ENCODE peak calls at places on chromosomes 2 and 18, in six cellular contexts. D, U, X, C, E and K are unnamed samples.

GRCh38 chr2:98835831-98836385 is 100.1 kb downstream of the CRACDL start:
- DNase-seq in X (no peak), E (peak), U (no peak), D (no peak), C (no peak), K (no peak)

GRCh38 chr2:212538156-212539144 is at the start of gene ERBB4:
- DNase-seq in X (peak), C (no peak), D (no peak), E (no peak), U (no peak), K (peak)

GRCh38 chr18:4455113-4455811 is at the start of gene DLGAP1:
- DNase-seq in C (peak), D (no peak), X (peak), U (peak), E (no peak), K (peak)

GRCh38 chr2:231212329-231212845 is 14.0 kb downstream of the ARMC9 start:
- DNase-seq in X (no peak), E (no peak), D (no peak), U (peak), C (peak), K (no peak)

GRCh38 chr2:231557571-231558217 is 27.4 kb upstream of the NMUR1 start:
- DNase-seq in D (peak), U (peak), X (no peak), E (peak), C (peak), K (peak)

GRCh38 chr18:62281684-62282083 is 43.4 kb upstream of the TNFRSF11A start:
- DNase-seq in X (no peak), U (peak), E (no peak), D (no peak), C (peak), K (no peak)

GRCh38 chr18:35918564-35918963 is 53.9 kb upstream of the RMP24 start:
- DNase-seq in C (no peak), D (no peak), X (no peak), E (no peak), U (no peak), K (no peak)

GRCh38 chr18:9705183-9705864 is 2.8 kb upstream of the RAB31 start:
- DNase-seq in X (no peak), U (peak), C (no peak), D (no peak), E (no peak), K (peak)

GRCh38 chr2:240624950-240625621 is at the start of gene GPR35:
- DNase-seq in X (peak), E (peak), C (peak), U (peak), D (no peak), K (no peak)

GRCh38 chr18:32714571-32715148 is 58.2 kb downstream of the KLHL14 start:
- DNase-seq in D (peak), X (no peak), E (no peak), U (peak), C (peak), K (peak)

GRCh38 chr2:138267161-138267901 is 234.2 kb upstream of the SPOPL start:
- DNase-seq in D (no peak), U (peak), E (no peak), C (peak), X (no peak), K (no peak)

GRCh38 chr2:133521146-133521745 is 47.0 kb downstream of the NCKAP5 start:
- DNase-seq in D (no peak), C (no peak), U (no peak), E (no peak), X (no peak), K (no peak)

GRCh38 chr2:101776172-101777043 is 78.9 kb downstream of the MAP4K4 start:
- DNase-seq in X (no peak), C (no peak), U (no peak), D (peak), E (no peak), K (no peak)
- TF ChIP-seq CTCF in X (no peak), C (no peak), U (peak), D (no peak), E (no peak), K (no peak)

DNA sequence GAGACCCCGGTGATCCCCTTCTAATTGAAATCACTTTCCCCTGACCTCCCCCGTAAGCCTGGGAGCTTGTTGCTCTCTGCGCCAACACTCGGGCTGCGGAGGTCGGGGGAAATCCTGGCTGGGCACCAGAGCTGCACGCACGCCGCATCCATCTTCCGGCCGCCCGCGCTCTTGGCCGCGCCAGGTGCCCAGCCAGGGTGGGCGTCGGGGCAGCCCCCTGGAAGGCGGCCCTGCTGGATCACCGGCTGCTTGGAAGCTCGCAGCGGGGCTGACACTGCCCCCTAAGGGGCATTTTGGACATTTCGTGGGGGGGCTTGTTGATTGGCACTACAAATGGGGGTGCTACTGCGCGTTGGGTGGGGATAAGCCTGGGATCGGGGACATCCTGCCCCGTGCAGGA is 280.3 kb upstream of the SKOR2 start:
- DNase-seq in X (no peak), U (no peak), E (no peak), D (no peak), C (no peak), K (no peak)
- TF ChIP-seq CTCF in X (no peak), U (no peak), E (no peak), D (no peak), C (peak), K (no peak)

GRCh38 chr2:60657673-60658072 is 98.4 kb upstream of the PAPOLG start:
- DNase-seq in E (no peak), X (no peak), U (no peak), C (no peak), D (no peak), K (no peak)

GRCh38 chr2:60661073-60661738 is 94.9 kb upstream of the PAPOLG start:
- DNase-seq in C (no peak), D (no peak), E (no peak), U (no peak), X (no peak), K (no peak)

GRCh38 chr2:60659026-60659425 is 97.0 kb upstream of the PAPOLG start:
- DNase-seq in C (no peak), X (no peak), U (no peak), E (no peak), D (no peak), K (no peak)
- TF ChIP-seq CTCF in C (no peak), X (no peak), U (no peak), E (no peak), D (no peak), K (no peak)

GRCh38 chr2:219639356-219639755 is 11.9 kb downstream of the SLC4A3 start:
- DNase-seq in U (no peak), D (no peak), X (no peak), E (no peak), C (no peak), K (no peak)

GRCh38 chr2:219637842-219638185 is 10.4 kb downstream of the SLC4A3 start:
- DNase-seq in C (no peak), X (no peak), E (no peak), D (no peak), U (no peak), K (no peak)

GRCh38 chr2:219636941-219637841 is 9.8 kb downstream of the SLC4A3 start:
- DNase-seq in C (no peak), X (no peak), U (no peak), D (no peak), E (no peak), K (no peak)

GRCh38 chr2:219638948-219639341 is 11.5 kb downstream of the SLC4A3 start:
- DNase-seq in D (no peak), X (no peak), C (no peak), E (no peak), U (no peak), K (no peak)

GRCh38 chr2:219638217-219638947 is 11.0 kb downstream of the SLC4A3 start:
- DNase-seq in U (no peak), C (no peak), E (no peak), D (no peak), X (no peak), K (no peak)
- TF ChIP-seq CTCF in U (peak), C (peak), E (no peak), D (no peak), X (no peak), K (no peak)

GRCh38 chr2:215794829-215795546 is 218.4 kb downstream of the MREG start:
- DNase-seq in C (no peak), D (no peak), X (no peak), U (peak), E (no peak), K (no peak)
- TF ChIP-seq CTCF in C (no peak), D (no peak), X (no peak), U (peak), E (no peak), K (no peak)

GRCh38 chr18:11963991-11964484 is 17.3 kb upstream of the IMPA2 start:
- DNase-seq in E (no peak), U (peak), X (no peak), C (no peak), D (no peak), K (no peak)
- TF ChIP-seq CTCF in E (no peak), U (no peak), X (no peak), C (peak), D (no peak), K (no peak)

GRCh38 chr2:21422724-21423522 is 299.2 kb downstream of the TDRD15 start:
- DNase-seq in X (no peak), D (no peak), U (no peak), E (no peak), C (no peak), K (no peak)
- TF ChIP-seq CTCF in X (no peak), D (no peak), U (no peak), E (no peak), C (no peak), K (no peak)

DNA sequence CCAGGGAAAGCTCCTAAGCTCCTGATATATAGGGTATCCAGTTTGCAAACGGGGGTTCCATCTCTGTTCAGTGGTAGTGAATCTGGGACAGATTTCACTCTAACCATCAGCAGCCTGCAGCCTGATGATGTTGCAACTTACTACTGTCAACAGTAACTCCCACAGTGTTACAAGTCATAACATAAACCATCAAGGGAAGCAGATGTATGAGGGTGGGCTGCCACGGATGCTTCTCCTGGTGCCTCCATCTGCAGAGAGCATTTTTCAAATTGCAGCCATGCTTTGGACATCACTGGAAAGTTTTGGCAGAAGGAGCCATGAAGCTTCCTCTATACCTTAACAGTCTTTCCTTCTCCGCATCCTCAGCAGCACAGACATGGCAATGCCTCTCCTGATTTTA is 234.5 kb downstream of the ANKRD36B start:
- DNase-seq in U (no peak), X (no peak), E (no peak), C (no peak), D (no peak), K (no peak)
- TF ChIP-seq CTCF in U (no peak), X (no peak), E (no peak), C (no peak), D (no peak), K (no peak)

GRCh38 chr2:86623549-86624547 is at the start of gene RNF103:
- DNase-seq in D (peak), X (peak), E (peak), U (peak), C (peak), K (peak)
- TF ChIP-seq CTCF in D (no peak), X (no peak), E (no peak), U (no peak), C (no peak), K (no peak)